ENCODE peak calls at places on chromosome 11, in ten cellular contexts. F is head of caudate nucleus, N is colonic mucosa, U is T47D, T is H1, Z is GM23338, A is choroid plexus epithelial cell, L is AG20443, B is Daoy, C is cerebellar nuclear complex. K is an unnamed sample.

GRCh38 chr11:20050551-20051333 is 109.5 kb downstream of the DBX1 start:
- DNase-seq in F (no peak), N (no peak), U (no peak), T (no peak), Z (peak; percentile 75), A (peak; percentile 64), L (no peak), B (no peak), C (no peak), K (no peak)

GRCh38 chr11:28153586-28153985 is 45.4 kb downstream of the METTL15 start:
- DNase-seq in F (no peak), N (no peak), U (no peak), T (no peak), Z (no peak), A (no peak), L (peak; percentile 16), B (no peak), C (no peak), K (no peak)

GRCh38 chr11:119521551-119521950 is 98.6 kb upstream of the THY1 start:
- DNase-seq in F (no peak), N (no peak), U (no peak), T (no peak), Z (no peak), A (no peak), L (no peak), B (no peak), C (no peak), K (no peak)

GRCh38 chr11:72741849-72742521 is 10.2 kb downstream of the ARAP1 start:
- DNase-seq in F (no peak), N (no peak), U (no peak), T (no peak), Z (no peak), A (peak; percentile 65), L (no peak), B (no peak), C (no peak), K (no peak)

GRCh38 chr11:109641549-109641948 is 219.6 kb downstream of the C11orf87 start:
- DNase-seq in F (no peak), N (no peak), U (peak; percentile 67), T (no peak), Z (peak; percentile 78), A (peak; percentile 59), L (peak; percentile 68), B (no peak), C (no peak), K (peak; percentile 23)

GRCh38 chr11:36116161-36116560 is 172.3 kb downstream of the LDLRAD3 start:
- DNase-seq in F (no peak), N (no peak), U (no peak), T (no peak), Z (no peak), A (no peak), L (no peak), B (no peak), C (peak; percentile 28), K (no peak)

GRCh38 chr11:104581246-104581980 is 316.8 kb downstream of the CASP12 start:
- DNase-seq in F (no peak), N (no peak), U (no peak), T (no peak), Z (peak; percentile 50), A (peak; percentile 80), L (no peak), B (no peak), C (no peak), K (peak; percentile 59)

GRCh38 chr11:32510039-32510438 is 73.6 kb upstream of the EIF3M start:
- DNase-seq in F (no peak), N (no peak), U (no peak), T (no peak), Z (peak; percentile 10), A (no peak), L (no peak), B (no peak), C (no peak), K (no peak)

GRCh38 chr11:129143335-129143734 is 48.8 kb downstream of the ARHGAP32 start:
- DNase-seq in F (peak; percentile 56), N (peak; percentile 74), U (peak; percentile 84), T (peak; percentile 17), Z (no peak), A (peak; percentile 98), L (peak; percentile 93), B (peak; percentile 98), C (no peak), K (no peak)

GRCh38 chr11:12017243-12017678 is 8.8 kb upstream of the DKK3 start:
- DNase-seq in F (no peak), N (no peak), U (no peak), T (no peak), Z (no peak), A (peak; percentile 61), L (peak; percentile 77), B (peak; percentile 43), C (no peak), K (no peak)

GRCh38 chr11:11186249-11186648 is 166.8 kb downstream of the CSNK2A3 start:
- DNase-seq in F (no peak), N (no peak), U (no peak), T (no peak), Z (no peak), A (no peak), L (no peak), B (no peak), C (no peak), K (no peak)

GRCh38 chr11:7603031-7603781 is 70.1 kb downstream of the CYB5R2 start:
- DNase-seq in F (no peak), N (no peak), U (no peak), T (no peak), Z (no peak), A (no peak), L (no peak), B (peak; percentile 27), C (no peak), K (no peak)

GRCh38 chr11:33060271-33060670 is 20.9 kb downstream of the TCP11L1 start:
- DNase-seq in F (no peak), N (no peak), U (no peak), T (no peak), Z (no peak), A (no peak), L (no peak), B (no peak), C (no peak), K (no peak)

GRCh38 chr11:50088231-50088630 is 55.6 kb downstream of the OR4C45 start:
- DNase-seq in F (no peak), N (no peak), U (no peak), T (no peak), Z (no peak), A (no peak), L (no peak), B (no peak), C (no peak), K (no peak)

GRCh38 chr11:47408598-47409439 is 429 bp downstream of the SLC39A13 start:
- DNase-seq in F (no peak), N (peak; percentile 43), U (peak; percentile 63), T (no peak), Z (peak; percentile 33), A (peak; percentile 83), L (peak; percentile 81), B (peak; percentile 88), C (no peak), K (no peak)

GRCh38 chr11:12680246-12680939 is 6.2 kb downstream of the TEAD1 start:
- DNase-seq in F (peak; percentile 88), N (peak; percentile 92), U (peak; percentile 89), T (peak; percentile 86), Z (peak; percentile 97), A (peak; percentile 96), L (peak; percentile 77), B (peak; percentile 83), C (no peak), K (peak; percentile 80)

GRCh38 chr11:79314906-79315689 is 125.7 kb downstream of the TENM4 start:
- DNase-seq in F (no peak), N (no peak), U (peak; percentile 57), T (peak; percentile 17), Z (peak; percentile 82), A (peak; percentile 39), L (peak; percentile 33), B (peak; percentile 17), C (no peak), K (peak; percentile 35)

GRCh38 chr11:131859811-131860210 is 489.4 kb downstream of the NTM start:
- DNase-seq in F (peak; percentile 42), N (no peak), U (no peak), T (no peak), Z (no peak), A (peak; percentile 47), L (peak; percentile 58), B (peak; percentile 36), C (no peak), K (no peak)

GRCh38 chr11:108685419-108686161 is 20.7 kb downstream of the DDX10 start:
- DNase-seq in F (no peak), N (no peak), U (no peak), T (no peak), Z (no peak), A (no peak), L (no peak), B (no peak), C (no peak), K (no peak)

K was measured in iPS DF 19.7.